ENCODE peak calls at places on chromosomes 2 and 18, in eight cellular contexts. One of them, this sample, is unnamed.

GRCh38 chr18:37122877-37123276 is 293.9 kb downstream of the KIAA1328 start:
- DNase-seq in left ventricle myocardium inferior: no peak
- DNase-seq in A673: no peak
- DNase-seq in stomach: no peak
- DNase-seq in upper lobe of right lung: no peak
- DNase-seq in gastrocnemius medialis: no peak
- DNase-seq in ovary: no peak
- DNase-seq in astrocyte: peak
- DNase-seq in this sample: no peak

GRCh38 chr2:149579972-149580882 is 7.3 kb downstream of the MMADHC start:
- DNase-seq in left ventricle myocardium inferior: no peak
- DNase-seq in A673: no peak
- DNase-seq in stomach: no peak
- DNase-seq in upper lobe of right lung: no peak
- DNase-seq in gastrocnemius medialis: peak
- DNase-seq in ovary: no peak
- DNase-seq in astrocyte: no peak
- DNase-seq in this sample: peak

GRCh38 chr2:109558076-109558882 is 55.5 kb downstream of the SEPTIN10 start:
- DNase-seq in left ventricle myocardium inferior: no peak
- DNase-seq in A673: peak
- DNase-seq in stomach: peak
- DNase-seq in upper lobe of right lung: no peak
- DNase-seq in gastrocnemius medialis: no peak
- DNase-seq in ovary: no peak
- DNase-seq in astrocyte: peak
- DNase-seq in this sample: peak

GRCh38 chr2:168559187-168559586 is 103.1 kb downstream of the CERS6 start:
- DNase-seq in left ventricle myocardium inferior: no peak
- DNase-seq in A673: no peak
- DNase-seq in stomach: peak
- DNase-seq in upper lobe of right lung: no peak
- DNase-seq in gastrocnemius medialis: peak
- DNase-seq in ovary: no peak
- DNase-seq in astrocyte: no peak
- DNase-seq in this sample: no peak

GRCh38 chr2:54360055-54360792 is 95.9 kb upstream of the SPTBN1 start:
- DNase-seq in left ventricle myocardium inferior: peak
- DNase-seq in A673: no peak
- DNase-seq in stomach: no peak
- DNase-seq in upper lobe of right lung: no peak
- DNase-seq in gastrocnemius medialis: no peak
- DNase-seq in ovary: peak
- DNase-seq in astrocyte: peak
- DNase-seq in this sample: peak

GRCh38 chr2:62657752-62658151 is 47.8 kb upstream of the EHBP1 start:
- DNase-seq in left ventricle myocardium inferior: no peak
- DNase-seq in A673: no peak
- DNase-seq in stomach: no peak
- DNase-seq in upper lobe of right lung: no peak
- DNase-seq in gastrocnemius medialis: no peak
- DNase-seq in ovary: no peak
- DNase-seq in astrocyte: no peak
- DNase-seq in this sample: no peak

GRCh38 chr18:74412106-74412880 is 44.8 kb downstream of the DIPK1C start:
- DNase-seq in left ventricle myocardium inferior: no peak
- DNase-seq in A673: no peak
- DNase-seq in stomach: no peak
- DNase-seq in upper lobe of right lung: no peak
- DNase-seq in gastrocnemius medialis: no peak
- DNase-seq in ovary: no peak
- DNase-seq in astrocyte: no peak
- DNase-seq in this sample: no peak

GRCh38 chr2:188850786-188851185 is 123.4 kb upstream of the COL3A1 start:
- DNase-seq in left ventricle myocardium inferior: no peak
- DNase-seq in A673: no peak
- DNase-seq in stomach: no peak
- DNase-seq in upper lobe of right lung: no peak
- DNase-seq in gastrocnemius medialis: no peak
- DNase-seq in ovary: no peak
- DNase-seq in astrocyte: peak
- DNase-seq in this sample: no peak

GRCh38 chr2:24409700-24410556 is 49.6 kb upstream of the ITSN2 start:
- DNase-seq in left ventricle myocardium inferior: no peak
- DNase-seq in A673: peak
- DNase-seq in stomach: peak
- DNase-seq in upper lobe of right lung: no peak
- DNase-seq in gastrocnemius medialis: peak
- DNase-seq in ovary: peak
- DNase-seq in astrocyte: peak
- DNase-seq in this sample: peak

GRCh38 chr2:67515538-67515937 is 118.4 kb downstream of the ETAA1 start:
- DNase-seq in left ventricle myocardium inferior: no peak
- DNase-seq in A673: no peak
- DNase-seq in stomach: no peak
- DNase-seq in upper lobe of right lung: no peak
- DNase-seq in gastrocnemius medialis: no peak
- DNase-seq in ovary: no peak
- DNase-seq in astrocyte: no peak
- DNase-seq in this sample: no peak

GRCh38 chr2:6866239-6866745 is 585 bp upstream of the CMPK2 start:
- DNase-seq in left ventricle myocardium inferior: no peak
- DNase-seq in A673: peak
- DNase-seq in stomach: peak
- DNase-seq in upper lobe of right lung: no peak
- DNase-seq in gastrocnemius medialis: no peak
- DNase-seq in ovary: peak
- DNase-seq in astrocyte: peak
- DNase-seq in this sample: peak

GRCh38 chr2:219728993-219729487 is 101.6 kb downstream of the SLC4A3 start:
- DNase-seq in left ventricle myocardium inferior: no peak
- DNase-seq in A673: peak
- DNase-seq in stomach: no peak
- DNase-seq in upper lobe of right lung: no peak
- DNase-seq in gastrocnemius medialis: no peak
- DNase-seq in ovary: no peak
- DNase-seq in astrocyte: peak
- DNase-seq in this sample: peak

GRCh38 chr2:144707927-144708326 is 188.0 kb upstream of the ZEB2 start:
- DNase-seq in left ventricle myocardium inferior: no peak
- DNase-seq in A673: no peak
- DNase-seq in stomach: no peak
- DNase-seq in upper lobe of right lung: no peak
- DNase-seq in gastrocnemius medialis: no peak
- DNase-seq in ovary: no peak
- DNase-seq in astrocyte: peak
- DNase-seq in this sample: peak

GRCh38 chr2:72220170-72220569 is 72.5 kb upstream of the CYP26B1 start:
- DNase-seq in left ventricle myocardium inferior: no peak
- DNase-seq in A673: peak
- DNase-seq in stomach: no peak
- DNase-seq in upper lobe of right lung: no peak
- DNase-seq in gastrocnemius medialis: no peak
- DNase-seq in ovary: no peak
- DNase-seq in astrocyte: no peak
- DNase-seq in this sample: no peak

GRCh38 chr2:173109253-173110188 is 33.9 kb downstream of the MAP3K20 start:
- DNase-seq in left ventricle myocardium inferior: no peak
- DNase-seq in A673: no peak
- DNase-seq in stomach: no peak
- DNase-seq in upper lobe of right lung: no peak
- DNase-seq in gastrocnemius medialis: no peak
- DNase-seq in ovary: no peak
- DNase-seq in astrocyte: peak
- DNase-seq in this sample: peak

GRCh38 chr2:170425291-170425751 is 247.4 kb downstream of the MYO3B start:
- DNase-seq in left ventricle myocardium inferior: no peak
- DNase-seq in A673: peak
- DNase-seq in stomach: no peak
- DNase-seq in upper lobe of right lung: no peak
- DNase-seq in gastrocnemius medialis: no peak
- DNase-seq in ovary: no peak
- DNase-seq in astrocyte: peak
- DNase-seq in this sample: peak

GRCh38 chr2:199485732-199486335 is 28.1 kb upstream of the SATB2 start:
- DNase-seq in left ventricle myocardium inferior: no peak
- DNase-seq in A673: peak
- DNase-seq in stomach: peak
- DNase-seq in upper lobe of right lung: no peak
- DNase-seq in gastrocnemius medialis: no peak
- DNase-seq in ovary: no peak
- DNase-seq in astrocyte: peak
- DNase-seq in this sample: peak
- TF ChIP-seq CTCF in left ventricle myocardium inferior: peak
- TF ChIP-seq CTCF in A673: peak
- TF ChIP-seq CTCF in stomach: peak
- TF ChIP-seq CTCF in upper lobe of right lung: peak
- TF ChIP-seq CTCF in gastrocnemius medialis: peak
- TF ChIP-seq CTCF in ovary: no peak
- TF ChIP-seq CTCF in astrocyte: peak
- TF ChIP-seq CTCF in this sample: peak

GRCh38 chr2:160664603-160665145 is 171.1 kb upstream of the RBMS1 start:
- DNase-seq in left ventricle myocardium inferior: no peak
- DNase-seq in A673: no peak
- DNase-seq in stomach: no peak
- DNase-seq in upper lobe of right lung: no peak
- DNase-seq in gastrocnemius medialis: no peak
- DNase-seq in ovary: no peak
- DNase-seq in astrocyte: no peak
- DNase-seq in this sample: no peak

GRCh38 chr2:160667811-160668210 is 174.2 kb upstream of the RBMS1 start:
- DNase-seq in left ventricle myocardium inferior: no peak
- DNase-seq in A673: no peak
- DNase-seq in stomach: no peak
- DNase-seq in upper lobe of right lung: no peak
- DNase-seq in gastrocnemius medialis: no peak
- DNase-seq in ovary: no peak
- DNase-seq in astrocyte: peak
- DNase-seq in this sample: no peak

GRCh38 chr2:160670618-160671017 is 177.0 kb upstream of the RBMS1 start:
- DNase-seq in left ventricle myocardium inferior: no peak
- DNase-seq in A673: no peak
- DNase-seq in stomach: no peak
- DNase-seq in upper lobe of right lung: no peak
- DNase-seq in gastrocnemius medialis: no peak
- DNase-seq in ovary: no peak
- DNase-seq in astrocyte: no peak
- DNase-seq in this sample: no peak

GRCh38 chr2:160666677-160667061 is 173.1 kb upstream of the RBMS1 start:
- DNase-seq in left ventricle myocardium inferior: no peak
- DNase-seq in A673: no peak
- DNase-seq in stomach: no peak
- DNase-seq in upper lobe of right lung: no peak
- DNase-seq in gastrocnemius medialis: no peak
- DNase-seq in ovary: no peak
- DNase-seq in astrocyte: no peak
- DNase-seq in this sample: no peak

GRCh38 chr2:160666019-160666676 is 172.5 kb upstream of the RBMS1 start:
- DNase-seq in left ventricle myocardium inferior: no peak
- DNase-seq in A673: peak
- DNase-seq in stomach: no peak
- DNase-seq in upper lobe of right lung: no peak
- DNase-seq in gastrocnemius medialis: no peak
- DNase-seq in ovary: peak
- DNase-seq in astrocyte: peak
- DNase-seq in this sample: peak
- H3K4me3 ChIP-seq in left ventricle myocardium inferior: no peak
- H3K4me3 ChIP-seq in A673: no peak
- H3K4me3 ChIP-seq in stomach: no peak
- H3K4me3 ChIP-seq in upper lobe of right lung: no peak
- H3K4me3 ChIP-seq in gastrocnemius medialis: no peak
- H3K4me3 ChIP-seq in ovary: peak
- H3K4me3 ChIP-seq in astrocyte: peak
- H3K4me3 ChIP-seq in this sample: peak

GRCh38 chr18:70450658-70451253 is 161.9 kb downstream of the SOCS6 start:
- DNase-seq in left ventricle myocardium inferior: no peak
- DNase-seq in A673: peak
- DNase-seq in stomach: no peak
- DNase-seq in upper lobe of right lung: no peak
- DNase-seq in gastrocnemius medialis: no peak
- DNase-seq in ovary: no peak
- DNase-seq in astrocyte: no peak
- DNase-seq in this sample: peak
- TF ChIP-seq CTCF in left ventricle myocardium inferior: peak
- TF ChIP-seq CTCF in A673: peak
- TF ChIP-seq CTCF in stomach: no peak
- TF ChIP-seq CTCF in upper lobe of right lung: peak
- TF ChIP-seq CTCF in gastrocnemius medialis: no peak
- TF ChIP-seq CTCF in ovary: no peak
- TF ChIP-seq CTCF in astrocyte: peak
- TF ChIP-seq CTCF in this sample: peak

GRCh38 chr18:44682181-44682870 is 1.6 kb downstream of the SETBP1 start:
- DNase-seq in left ventricle myocardium inferior: peak
- DNase-seq in A673: no peak
- DNase-seq in stomach: no peak
- DNase-seq in upper lobe of right lung: no peak
- DNase-seq in gastrocnemius medialis: peak
- DNase-seq in ovary: peak
- DNase-seq in astrocyte: no peak
- DNase-seq in this sample: no peak

GRCh38 chr18:44681611-44682010 is 923 bp downstream of the SETBP1 start:
- DNase-seq in left ventricle myocardium inferior: no peak
- DNase-seq in A673: peak
- DNase-seq in stomach: no peak
- DNase-seq in upper lobe of right lung: no peak
- DNase-seq in gastrocnemius medialis: no peak
- DNase-seq in ovary: no peak
- DNase-seq in astrocyte: no peak
- DNase-seq in this sample: no peak

GRCh38 chr18:44683566-44683965 is 2.9 kb downstream of the SETBP1 start:
- DNase-seq in left ventricle myocardium inferior: no peak
- DNase-seq in A673: no peak
- DNase-seq in stomach: no peak
- DNase-seq in upper lobe of right lung: no peak
- DNase-seq in gastrocnemius medialis: no peak
- DNase-seq in ovary: no peak
- DNase-seq in astrocyte: no peak
- DNase-seq in this sample: no peak

GRCh38 chr18:44681039-44681595 is 429 bp downstream of the SETBP1 start:
- DNase-seq in left ventricle myocardium inferior: no peak
- DNase-seq in A673: no peak
- DNase-seq in stomach: no peak
- DNase-seq in upper lobe of right lung: no peak
- DNase-seq in gastrocnemius medialis: no peak
- DNase-seq in ovary: no peak
- DNase-seq in astrocyte: no peak
- DNase-seq in this sample: no peak

GRCh38 chr18:44682871-44683221 is 2.2 kb downstream of the SETBP1 start:
- DNase-seq in left ventricle myocardium inferior: no peak
- DNase-seq in A673: no peak
- DNase-seq in stomach: peak
- DNase-seq in upper lobe of right lung: no peak
- DNase-seq in gastrocnemius medialis: peak
- DNase-seq in ovary: peak
- DNase-seq in astrocyte: no peak
- DNase-seq in this sample: no peak
- H3K4me3 ChIP-seq in left ventricle myocardium inferior: peak
- H3K4me3 ChIP-seq in A673: no peak
- H3K4me3 ChIP-seq in stomach: peak
- H3K4me3 ChIP-seq in upper lobe of right lung: peak
- H3K4me3 ChIP-seq in gastrocnemius medialis: peak
- H3K4me3 ChIP-seq in ovary: peak
- H3K4me3 ChIP-seq in astrocyte: no peak
- H3K4me3 ChIP-seq in this sample: no peak

This sample was measured in fibroblast of pulmonary artery.